ENCODE peak calls at places on chromosomes 2 and 18, in eight cellular contexts. G is mesendoderm, W is H9, O is heart left ventricle, M is brain microvascular endothelial cell, L is fibroblast of lung, K is keratinocyte, B is endothelial cell of umbilical vein. H is an unnamed sample.

GRCh38 chr2:207107551-207107950 is 58.2 kb downstream of the KLF7 start:
- DNase-seq in G (no peak), W (no peak), O (no peak), M (no peak), L (no peak), K (no peak), B (no peak), H (no peak)

GRCh38 chr2:75481041-75481836 is 79.5 kb downstream of the EVA1A start:
- DNase-seq in G (peak; percentile 43), W (no peak), O (no peak), M (peak; percentile 16), L (peak; percentile 24), K (no peak), B (no peak), H (peak; percentile 20)

GRCh38 chr18:74521068-74521725 is 13.1 kb upstream of the CNDP1 start:
- DNase-seq in G (no peak), W (peak; percentile 17), O (no peak), M (no peak), L (no peak), K (no peak), B (no peak), H (no peak)

GRCh38 chr18:7388752-7389151 is 157.9 kb downstream of the LRRC30 start:
- DNase-seq in G (no peak), W (no peak), O (no peak), M (no peak), L (no peak), K (no peak), B (no peak), H (no peak)

GRCh38 chr2:1635826-1636225 is 108.5 kb downstream of the PXDN start:
- DNase-seq in G (no peak), W (no peak), O (no peak), M (no peak), L (no peak), K (no peak), B (no peak), H (no peak)

GRCh38 chr2:64876137-64876647 is 113.0 kb upstream of the SLC1A4 start:
- DNase-seq in G (peak; percentile 95), W (peak; percentile 69), O (peak; percentile 69), M (peak; percentile 50), L (peak; percentile 90), K (peak; percentile 66), B (peak; percentile 77), H (peak; percentile 53)

GRCh38 chr2:26847663-26848335 is at the start of gene DPYSL5:
- DNase-seq in G (peak; percentile 84), W (peak; percentile 92), O (no peak), M (no peak), L (no peak), K (no peak), B (no peak), H (no peak)

GRCh38 chr18:24321071-24321470 is 76.6 kb downstream of the OSBPL1A start:
- DNase-seq in G (no peak), W (no peak), O (no peak), M (no peak), L (no peak), K (no peak), B (no peak), H (no peak)

GRCh38 chr2:237178396-237178795 is 92.7 kb downstream of the COPS8 start:
- DNase-seq in G (no peak), W (no peak), O (no peak), M (peak; percentile 68), L (peak; percentile 96), K (no peak), B (no peak), H (no peak)

GRCh38 chr18:80200171-80200931 is 47.0 kb downstream of the PARD6G start:
- DNase-seq in G (peak; percentile 71), W (peak; percentile 54), O (no peak), M (no peak), L (no peak), K (no peak), B (no peak), H (no peak)

DNA sequence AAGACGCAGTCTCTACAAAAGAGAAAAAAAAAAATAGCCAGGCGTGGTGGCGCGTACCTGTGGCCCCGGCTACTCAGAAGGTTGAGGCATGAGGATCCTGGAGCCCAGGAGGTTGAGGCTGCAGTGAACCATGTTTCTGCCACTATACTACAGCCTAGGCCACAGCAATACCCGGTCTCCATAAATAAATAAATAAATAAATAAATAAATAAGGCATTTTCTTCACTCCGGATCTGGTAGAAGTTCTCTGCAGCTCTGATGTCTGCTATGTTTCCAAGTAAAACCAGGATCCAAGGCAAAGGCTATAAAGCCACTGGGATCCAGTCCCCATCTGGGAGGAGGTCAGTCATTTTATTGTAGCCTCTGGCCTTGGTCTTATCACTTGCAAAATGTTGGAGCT is 15.5 kb downstream of the NFE2L2 start:
- DNase-seq in G (no peak), W (no peak), O (no peak), M (no peak), L (no peak), K (no peak), B (no peak), H (no peak)
- H3K27ac ChIP-seq in G (no peak overlapping the region), W (no peak overlapping the region), O (no peak overlapping the region), M (no peak overlapping the region), L (no peak overlapping the region), K (no peak overlapping the region), B (no peak overlapping the region), H (no peak overlapping the region)

GRCh38 chr2:54466880-54467279 is 10.8 kb downstream of the SPTBN1 start:
- DNase-seq in G (no peak), W (no peak), O (no peak), M (no peak), L (no peak), K (no peak), B (no peak), H (no peak)
- H3K27ac ChIP-seq in G (no peak overlapping the region), W (no peak overlapping the region), O (peak overlapping the region; percentile 75), M (no peak overlapping the region), L (peak overlapping the region; percentile 36), K (no peak overlapping the region), B (no peak overlapping the region), H (peak overlapping the region; percentile 64)

GRCh38 chr2:37573406-37573805 is 98.0 kb downstream of the CDC42EP3 start:
- DNase-seq in G (no peak), W (no peak), O (no peak), M (no peak), L (peak; percentile 70), K (no peak), B (no peak), H (no peak)
- H3K27ac ChIP-seq in G (no peak overlapping the region), W (no peak overlapping the region), O (no peak overlapping the region), M (peak overlapping the region; percentile 87), L (no peak overlapping the region), K (no peak overlapping the region), B (no peak overlapping the region), H (no peak overlapping the region)

DNA sequence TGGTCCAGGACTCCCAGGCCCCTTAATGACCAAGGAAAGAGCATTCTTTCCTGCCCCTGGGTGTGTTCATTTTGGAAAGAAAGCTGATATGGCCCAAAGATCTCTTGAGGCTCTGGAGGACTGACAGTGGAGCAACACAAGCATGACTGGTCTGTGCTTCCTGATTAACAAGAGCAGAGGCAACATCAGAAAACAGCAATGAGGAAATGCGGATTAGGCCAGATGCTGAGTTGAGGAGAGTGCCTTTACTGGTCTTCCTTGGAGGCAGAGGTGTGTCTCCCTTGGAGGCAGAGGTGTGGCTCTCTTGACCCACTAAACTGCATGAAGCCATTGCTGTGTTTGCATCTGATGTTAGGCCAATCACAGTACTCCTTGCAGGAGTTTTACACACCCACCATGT is 19.9 kb downstream of the IL36B start:
- DNase-seq in G (peak; percentile 4), W (no peak), O (no peak), M (no peak), L (no peak), K (no peak), B (no peak), H (no peak)
- H3K27ac ChIP-seq in G (no peak overlapping the region), W (no peak overlapping the region), O (no peak overlapping the region), M (no peak overlapping the region), L (no peak overlapping the region), K (no peak overlapping the region), B (no peak overlapping the region), H (no peak overlapping the region)

DNA sequence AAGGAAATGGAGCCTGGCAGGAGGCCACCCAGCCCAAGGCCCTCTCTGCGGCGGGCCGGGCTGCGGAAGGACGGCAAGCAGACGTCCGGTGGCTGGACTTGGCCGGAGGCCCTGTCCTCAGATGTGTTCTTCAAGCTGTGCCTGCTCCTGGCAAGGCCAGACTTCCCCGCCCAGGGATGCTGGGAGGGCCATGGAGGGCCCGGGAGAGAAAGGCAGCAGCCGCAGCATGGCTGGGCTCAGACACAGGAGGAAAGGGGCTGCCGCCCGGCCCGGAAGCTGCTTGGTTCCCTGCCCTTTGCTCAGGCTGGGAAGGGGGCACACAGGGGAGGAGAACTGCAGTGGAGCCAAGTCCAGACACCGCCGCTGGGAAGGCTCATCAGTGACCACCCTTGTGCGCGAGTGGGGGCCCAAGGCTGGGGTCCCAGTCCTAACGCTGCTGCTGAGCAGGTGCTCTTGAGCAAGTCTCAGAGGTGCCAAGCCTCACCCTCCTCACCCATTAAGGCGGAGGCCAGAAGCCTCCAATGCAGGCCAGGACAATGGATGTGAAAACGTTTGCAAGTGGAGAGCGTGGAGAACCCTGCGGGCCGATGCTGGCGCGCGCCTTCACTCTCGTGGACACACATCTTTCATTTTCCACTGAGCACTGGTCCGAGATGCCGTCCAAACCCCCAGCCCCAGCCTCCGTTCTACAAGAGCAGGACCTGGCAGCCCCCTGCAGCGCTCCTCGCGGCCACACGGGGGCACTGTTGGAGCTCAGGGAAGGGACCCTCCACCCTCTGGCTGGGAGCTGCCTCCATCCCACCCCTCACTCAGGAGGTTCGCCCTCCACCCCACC is 7.9 kb downstream of the CROCC2 start:
- DNase-seq in G (peak; percentile 67), W (peak; percentile 87), O (peak; percentile 87), M (no peak), L (peak; percentile 79), K (no peak), B (peak; percentile 78), H (no peak)
- H3K27ac ChIP-seq in G (no peak overlapping the region), W (no peak overlapping the region), O (peak overlapping the region; percentile 34), M (no peak overlapping the region), L (peak overlapping the region; percentile 13), K (no peak overlapping the region), B (peak overlapping the region; percentile 24), H (peak overlapping the region; percentile 53)

DNA sequence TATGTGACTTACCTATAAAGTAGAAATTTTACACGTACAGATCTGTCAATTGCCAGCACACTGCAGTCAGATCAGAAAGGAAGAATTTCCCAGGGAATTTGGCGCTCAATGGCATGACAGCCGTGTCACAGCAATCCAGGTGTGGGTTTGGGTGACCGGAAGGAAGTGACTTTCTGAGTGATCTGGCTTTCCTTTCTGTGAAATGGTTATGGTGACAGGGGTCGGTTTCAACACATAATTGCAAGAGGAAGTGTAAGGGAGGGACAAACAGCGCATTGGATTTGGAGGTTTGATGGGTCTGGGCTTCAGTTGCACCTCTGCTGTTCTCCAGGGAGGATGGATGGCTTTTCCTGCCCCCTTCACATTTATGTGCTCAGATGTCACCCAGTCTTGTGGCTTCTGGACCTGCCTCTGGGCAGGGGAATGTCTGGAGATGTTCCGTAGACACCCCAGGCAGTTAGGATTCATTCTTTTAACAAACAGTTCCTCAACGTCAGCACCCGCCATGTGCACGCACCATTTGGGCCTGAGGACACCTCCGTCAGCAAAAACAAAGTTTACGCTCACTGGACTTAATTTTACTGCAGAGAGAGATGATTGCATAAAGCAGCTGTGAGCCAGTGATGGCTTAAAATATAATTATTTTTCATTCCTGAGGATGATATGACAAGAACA is 37.1 kb downstream of the MBP start:
- DNase-seq in G (no peak), W (no peak), O (no peak), M (no peak), L (no peak), K (no peak), B (no peak), H (no peak)
- H3K27ac ChIP-seq in G (no peak overlapping the region), W (no peak overlapping the region), O (no peak overlapping the region), M (no peak overlapping the region), L (no peak overlapping the region), K (no peak overlapping the region), B (no peak overlapping the region), H (no peak overlapping the region)

GRCh38 chr2:238295144-238296112 is 7.0 kb upstream of the PER2 start:
- DNase-seq in G (no peak), W (no peak), O (no peak), M (no peak), L (no peak), K (no peak), B (no peak), H (no peak)
- H3K27ac ChIP-seq in G (no peak overlapping the region), W (no peak overlapping the region), O (no peak overlapping the region), M (no peak overlapping the region), L (no peak overlapping the region), K (no peak overlapping the region), B (no peak overlapping the region), H (peak overlapping the region; percentile 75)

H was measured in small intestine.